ENCODE peak calls at places on chromosomes 3 and 15, in seven cellular contexts. One of them, this sample, is unnamed. For H3K9me3, H3K27me3 and H3K4me1, the result is how much of the 10 kb centered on the place peaks cover.

GRCh38 chr3:127598841-127599570 is 795 bp downstream of the MCM2 start:
- DNase-seq in right lobe of liver: no peak
- DNase-seq in IMR-90: no peak
- DNase-seq in left lung: no peak
- DNase-seq in CD8-positive, alpha-beta T cell: no peak
- DNase-seq in esophagus muscularis mucosa: no peak
- DNase-seq in astrocyte: no peak
- DNase-seq in this sample: no peak

GRCh38 chr15:35757323-35757722 is 211.4 kb upstream of the DPH6 start:
- DNase-seq in esophagus muscularis mucosa: no peak
- DNase-seq in right lobe of liver: no peak
- DNase-seq in astrocyte: no peak
- DNase-seq in IMR-90: no peak
- DNase-seq in CD8-positive, alpha-beta T cell: no peak
- DNase-seq in left lung: no peak
- DNase-seq in this sample: no peak

GRCh38 chr15:63494406-63494805 is 10.0 kb upstream of the USP3 start:
- DNase-seq in esophagus muscularis mucosa: peak
- DNase-seq in left lung: no peak
- DNase-seq in CD8-positive, alpha-beta T cell: no peak
- DNase-seq in IMR-90: no peak
- DNase-seq in astrocyte: no peak
- DNase-seq in right lobe of liver: no peak
- DNase-seq in this sample: no peak

GRCh38 chr3:87413821-87414220 is 137.4 kb upstream of the POU1F1 start:
- DNase-seq in esophagus muscularis mucosa: no peak
- DNase-seq in astrocyte: peak
- DNase-seq in CD8-positive, alpha-beta T cell: no peak
- DNase-seq in right lobe of liver: no peak
- DNase-seq in IMR-90: no peak
- DNase-seq in left lung: no peak
- DNase-seq in this sample: no peak

GRCh38 chr3:12984023-12984823 is 89.0 kb downstream of the IQSEC1 start:
- DNase-seq in astrocyte: no peak
- DNase-seq in right lobe of liver: no peak
- DNase-seq in left lung: no peak
- DNase-seq in CD8-positive, alpha-beta T cell: peak
- DNase-seq in esophagus muscularis mucosa: peak
- DNase-seq in IMR-90: peak
- DNase-seq in this sample: no peak

GRCh38 chr3:55191911-55192787 is 264.3 kb upstream of the LRTM1 start:
- DNase-seq in right lobe of liver: no peak
- DNase-seq in CD8-positive, alpha-beta T cell: no peak
- DNase-seq in left lung: no peak
- DNase-seq in IMR-90: peak
- DNase-seq in astrocyte: peak
- DNase-seq in esophagus muscularis mucosa: no peak
- DNase-seq in this sample: no peak

GRCh38 chr3:135528638-135529037 is 436.9 kb upstream of the PPP2R3A start:
- DNase-seq in left lung: no peak
- DNase-seq in esophagus muscularis mucosa: peak
- DNase-seq in astrocyte: no peak
- DNase-seq in IMR-90: no peak
- DNase-seq in right lobe of liver: no peak
- DNase-seq in CD8-positive, alpha-beta T cell: no peak
- DNase-seq in this sample: no peak

GRCh38 chr3:54859204-54859603 is 68.7 kb downstream of the LRTM1 start:
- DNase-seq in astrocyte: peak
- DNase-seq in CD8-positive, alpha-beta T cell: no peak
- DNase-seq in left lung: no peak
- DNase-seq in esophagus muscularis mucosa: no peak
- DNase-seq in right lobe of liver: no peak
- DNase-seq in IMR-90: peak
- DNase-seq in this sample: no peak

GRCh38 chr15:65339926-65340325 is 35.4 kb downstream of the RNU5B-1 start:
- DNase-seq in left lung: no peak
- DNase-seq in astrocyte: no peak
- DNase-seq in CD8-positive, alpha-beta T cell: no peak
- DNase-seq in esophagus muscularis mucosa: no peak
- DNase-seq in right lobe of liver: peak
- DNase-seq in IMR-90: no peak
- DNase-seq in this sample: no peak

GRCh38 chr3:52250122-52250521 is 4.6 kb downstream of the PPM1M start:
- DNase-seq in IMR-90: no peak
- DNase-seq in left lung: no peak
- DNase-seq in astrocyte: no peak
- DNase-seq in right lobe of liver: no peak
- DNase-seq in CD8-positive, alpha-beta T cell: no peak
- DNase-seq in esophagus muscularis mucosa: no peak
- DNase-seq in this sample: no peak

GRCh38 chr3:120227710-120228347 is 57.2 kb downstream of the GPR156 start:
- DNase-seq in esophagus muscularis mucosa: no peak
- DNase-seq in left lung: no peak
- DNase-seq in right lobe of liver: no peak
- DNase-seq in CD8-positive, alpha-beta T cell: no peak
- DNase-seq in astrocyte: no peak
- DNase-seq in IMR-90: no peak
- DNase-seq in this sample: no peak

GRCh38 chr3:8757551-8758518 is 11.6 kb downstream of the OXTR start:
- DNase-seq in left lung: no peak
- DNase-seq in CD8-positive, alpha-beta T cell: no peak
- DNase-seq in IMR-90: peak
- DNase-seq in esophagus muscularis mucosa: no peak
- DNase-seq in astrocyte: peak
- DNase-seq in right lobe of liver: no peak
- DNase-seq in this sample: peak

GRCh38 chr3:12479919-12480425 is 4.3 kb upstream of the TSEN2 start:
- DNase-seq in CD8-positive, alpha-beta T cell: no peak
- DNase-seq in esophagus muscularis mucosa: no peak
- DNase-seq in left lung: no peak
- DNase-seq in IMR-90: peak
- DNase-seq in right lobe of liver: no peak
- DNase-seq in astrocyte: peak
- DNase-seq in this sample: no peak

GRCh38 chr3:107985496-107985895 is 105.3 kb downstream of the CD47 start:
- DNase-seq in esophagus muscularis mucosa: no peak
- DNase-seq in left lung: no peak
- DNase-seq in IMR-90: no peak
- DNase-seq in right lobe of liver: no peak
- DNase-seq in CD8-positive, alpha-beta T cell: no peak
- DNase-seq in astrocyte: no peak
- DNase-seq in this sample: no peak

GRCh38 chr3:101827211-101828174 is 21.8 kb upstream of the NFKBIZ start:
- DNase-seq in right lobe of liver: peak
- DNase-seq in IMR-90: peak
- DNase-seq in esophagus muscularis mucosa: peak
- DNase-seq in CD8-positive, alpha-beta T cell: peak
- DNase-seq in left lung: peak
- DNase-seq in astrocyte: peak
- DNase-seq in this sample: peak

GRCh38 chr15:66224946-66225345 is 28.6 kb downstream of the MEGF11 start:
- DNase-seq in esophagus muscularis mucosa: no peak
- DNase-seq in CD8-positive, alpha-beta T cell: no peak
- DNase-seq in astrocyte: no peak
- DNase-seq in right lobe of liver: no peak
- DNase-seq in left lung: no peak
- DNase-seq in IMR-90: no peak
- DNase-seq in this sample: no peak

GRCh38 chr15:82832601-82833209 is 23.3 kb downstream of the WHAMM start:
- DNase-seq in CD8-positive, alpha-beta T cell: no peak
- DNase-seq in left lung: no peak
- DNase-seq in astrocyte: peak
- DNase-seq in IMR-90: peak
- DNase-seq in esophagus muscularis mucosa: no peak
- DNase-seq in right lobe of liver: no peak
- DNase-seq in this sample: no peak

GRCh38 chr15:31207246-31207645 is 105.7 kb upstream of the TRPM1 start:
- DNase-seq in IMR-90: no peak
- DNase-seq in esophagus muscularis mucosa: no peak
- DNase-seq in astrocyte: no peak
- DNase-seq in left lung: no peak
- DNase-seq in right lobe of liver: no peak
- DNase-seq in CD8-positive, alpha-beta T cell: no peak
- DNase-seq in this sample: no peak

DNA sequence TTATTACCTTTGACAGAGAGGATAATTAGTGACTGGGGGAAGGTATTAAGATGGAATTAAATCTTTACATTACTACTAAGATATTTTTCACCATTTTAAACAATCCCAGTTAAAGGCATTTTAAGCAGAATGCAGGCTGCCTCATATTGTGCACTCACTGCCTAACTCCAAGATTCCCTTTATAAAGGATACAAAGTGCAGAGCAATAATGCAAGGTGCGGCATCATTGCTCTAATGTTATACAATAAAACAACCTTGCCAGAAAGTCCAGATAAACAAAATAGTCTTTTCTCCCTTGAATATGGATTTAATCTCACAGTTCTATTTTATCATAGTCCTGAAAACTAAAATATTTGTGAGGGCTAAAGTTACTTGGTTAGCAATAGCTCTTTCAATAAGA is 1031.6 kb upstream of the SEMA6D start:
- DNase-seq in astrocyte: no peak
- DNase-seq in CD8-positive, alpha-beta T cell: no peak
- DNase-seq in left lung: no peak
- DNase-seq in IMR-90: no peak
- DNase-seq in right lobe of liver: no peak
- DNase-seq in esophagus muscularis mucosa: no peak
- DNase-seq in this sample: no peak
- H3K9me3 ChIP-seq in astrocyte: under half
- H3K9me3 ChIP-seq in CD8-positive, alpha-beta T cell: under half
- H3K9me3 ChIP-seq in left lung: under half
- H3K9me3 ChIP-seq in IMR-90: under half
- H3K9me3 ChIP-seq in right lobe of liver: under half
- H3K9me3 ChIP-seq in esophagus muscularis mucosa: under half
- H3K9me3 ChIP-seq in this sample: under half

DNA sequence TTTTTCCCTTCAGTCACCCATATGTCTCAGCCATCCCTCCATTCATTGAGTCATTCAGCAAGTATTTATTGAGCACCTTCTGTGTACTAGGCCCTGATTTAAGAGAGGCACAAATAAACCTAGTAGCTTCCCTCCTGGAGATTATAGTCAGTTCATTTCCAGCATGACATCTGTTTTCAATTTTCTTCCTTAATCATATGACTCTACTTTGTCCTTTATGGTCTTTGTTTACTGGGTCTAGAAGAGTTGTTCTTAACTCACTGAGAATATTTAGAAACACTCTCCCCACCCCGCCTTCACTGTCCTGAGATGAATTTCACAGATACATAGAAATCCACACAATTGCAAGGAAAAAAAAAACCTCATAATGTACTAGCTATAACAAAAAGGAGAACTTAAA is 44.8 kb upstream of the ADAMTS9 start:
- DNase-seq in astrocyte: no peak
- DNase-seq in right lobe of liver: no peak
- DNase-seq in CD8-positive, alpha-beta T cell: no peak
- DNase-seq in left lung: no peak
- DNase-seq in esophagus muscularis mucosa: no peak
- DNase-seq in IMR-90: peak
- DNase-seq in this sample: no peak
- H3K27me3 ChIP-seq in astrocyte: under half
- H3K27me3 ChIP-seq in right lobe of liver: under half
- H3K27me3 ChIP-seq in CD8-positive, alpha-beta T cell: under half
- H3K27me3 ChIP-seq in left lung: under half
- H3K27me3 ChIP-seq in esophagus muscularis mucosa: under half
- H3K27me3 ChIP-seq in IMR-90: under half
- H3K27me3 ChIP-seq in this sample: under half

GRCh38 chr3:151384741-151385174 is at the start of gene P2RY12:
- DNase-seq in CD8-positive, alpha-beta T cell: no peak
- DNase-seq in astrocyte: no peak
- DNase-seq in esophagus muscularis mucosa: no peak
- DNase-seq in left lung: no peak
- DNase-seq in right lobe of liver: no peak
- DNase-seq in IMR-90: no peak
- DNase-seq in this sample: no peak

GRCh38 chr3:151387443-151388241 is 3.1 kb upstream of the P2RY12 start:
- DNase-seq in CD8-positive, alpha-beta T cell: no peak
- DNase-seq in left lung: peak
- DNase-seq in astrocyte: no peak
- DNase-seq in right lobe of liver: peak
- DNase-seq in IMR-90: no peak
- DNase-seq in esophagus muscularis mucosa: no peak
- DNase-seq in this sample: no peak

GRCh38 chr3:151383956-151384355 is 597 bp downstream of the P2RY12 start:
- DNase-seq in right lobe of liver: no peak
- DNase-seq in CD8-positive, alpha-beta T cell: no peak
- DNase-seq in astrocyte: no peak
- DNase-seq in esophagus muscularis mucosa: no peak
- DNase-seq in left lung: no peak
- DNase-seq in IMR-90: no peak
- DNase-seq in this sample: no peak

GRCh38 chr3:151383111-151383510 is 1.4 kb downstream of the P2RY12 start:
- DNase-seq in esophagus muscularis mucosa: no peak
- DNase-seq in CD8-positive, alpha-beta T cell: no peak
- DNase-seq in astrocyte: no peak
- DNase-seq in left lung: no peak
- DNase-seq in IMR-90: no peak
- DNase-seq in right lobe of liver: no peak
- DNase-seq in this sample: no peak

GRCh38 chr3:151386063-151386462 is 1.5 kb upstream of the P2RY12 start:
- DNase-seq in right lobe of liver: no peak
- DNase-seq in IMR-90: no peak
- DNase-seq in left lung: no peak
- DNase-seq in astrocyte: no peak
- DNase-seq in esophagus muscularis mucosa: no peak
- DNase-seq in CD8-positive, alpha-beta T cell: no peak
- DNase-seq in this sample: no peak
- H3K4me1 ChIP-seq in right lobe of liver: under half
- H3K4me1 ChIP-seq in IMR-90: under half
- H3K4me1 ChIP-seq in left lung: under half
- H3K4me1 ChIP-seq in astrocyte: under half
- H3K4me1 ChIP-seq in esophagus muscularis mucosa: under half
- H3K4me1 ChIP-seq in CD8-positive, alpha-beta T cell: under half
- H3K4me1 ChIP-seq in this sample: under half

DNA sequence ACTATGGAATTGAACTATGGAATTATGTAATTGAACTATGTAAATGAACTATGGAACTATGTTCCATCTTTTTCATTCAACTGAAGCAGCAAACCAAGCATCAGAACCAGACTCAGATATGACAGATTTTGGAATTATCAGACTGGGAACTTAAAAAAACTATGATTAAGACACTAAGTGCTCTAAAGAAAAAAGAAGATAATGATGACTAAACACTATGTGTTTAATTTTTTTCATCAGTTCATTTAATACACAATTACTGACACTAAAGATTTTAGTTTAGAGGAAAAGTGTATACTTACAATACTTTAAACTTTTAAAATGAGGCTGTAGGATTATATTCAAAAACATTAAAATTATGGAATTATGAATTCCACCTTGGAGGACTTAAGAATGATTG is 15.3 kb downstream of the RFX7 start:
- DNase-seq in left lung: no peak
- DNase-seq in right lobe of liver: no peak
- DNase-seq in IMR-90: no peak
- DNase-seq in astrocyte: no peak
- DNase-seq in CD8-positive, alpha-beta T cell: no peak
- DNase-seq in esophagus muscularis mucosa: no peak
- DNase-seq in this sample: no peak
- H3K9me3 ChIP-seq in left lung: under half
- H3K9me3 ChIP-seq in right lobe of liver: under half
- H3K9me3 ChIP-seq in IMR-90: under half
- H3K9me3 ChIP-seq in astrocyte: under half
- H3K9me3 ChIP-seq in CD8-positive, alpha-beta T cell: under half
- H3K9me3 ChIP-seq in esophagus muscularis mucosa: under half
- H3K9me3 ChIP-seq in this sample: under half

GRCh38 chr15:89435346-89435745 is 61.0 kb downstream of the RHCG start:
- DNase-seq in astrocyte: no peak
- DNase-seq in CD8-positive, alpha-beta T cell: no peak
- DNase-seq in esophagus muscularis mucosa: no peak
- DNase-seq in right lobe of liver: no peak
- DNase-seq in left lung: no peak
- DNase-seq in IMR-90: no peak
- DNase-seq in this sample: no peak
- H3K27me3 ChIP-seq in astrocyte: under half
- H3K27me3 ChIP-seq in CD8-positive, alpha-beta T cell: under half
- H3K27me3 ChIP-seq in esophagus muscularis mucosa: under half
- H3K27me3 ChIP-seq in right lobe of liver: under half
- H3K27me3 ChIP-seq in left lung: under half
- H3K27me3 ChIP-seq in IMR-90: half or more
- H3K27me3 ChIP-seq in this sample: under half

This sample was measured in gastrocnemius medialis.